ENCODE peak calls at places on chromosomes 5 and 9, in five cellular contexts. One of them, this sample, is unnamed.

GRCh38 chr9:86703346-86703745 is 244.0 kb downstream of the GAS1 start:
- DNase-seq in CD8-positive, alpha-beta memory T cell: no peak
- DNase-seq in NCI-H2081: no peak
- DNase-seq in AG08395: no peak
- DNase-seq in aorta: no peak
- DNase-seq in this sample: no peak

GRCh38 chr5:71533142-71533541 is 54.0 kb upstream of the MCCC2 start:
- DNase-seq in CD8-positive, alpha-beta memory T cell: no peak
- DNase-seq in NCI-H2081: no peak
- DNase-seq in AG08395: no peak
- DNase-seq in aorta: no peak
- DNase-seq in this sample: no peak

GRCh38 chr5:75337366-75338021 is 474 bp downstream of the HMGCR start:
- DNase-seq in CD8-positive, alpha-beta memory T cell: peak
- DNase-seq in NCI-H2081: peak
- DNase-seq in AG08395: peak
- DNase-seq in aorta: peak
- DNase-seq in this sample: no peak

GRCh38 chr5:132365213-132365612 is 4.3 kb upstream of the SLC22A5 start:
- DNase-seq in CD8-positive, alpha-beta memory T cell: no peak
- DNase-seq in NCI-H2081: no peak
- DNase-seq in AG08395: no peak
- DNase-seq in aorta: no peak
- DNase-seq in this sample: no peak

GRCh38 chr9:20559236-20559896 is 62.9 kb downstream of the MLLT3 start:
- DNase-seq in CD8-positive, alpha-beta memory T cell: no peak
- DNase-seq in NCI-H2081: no peak
- DNase-seq in AG08395: no peak
- DNase-seq in aorta: no peak
- DNase-seq in this sample: no peak

GRCh38 chr9:93223241-93224180 is 39.6 kb downstream of the WNK2 start:
- DNase-seq in CD8-positive, alpha-beta memory T cell: no peak
- DNase-seq in NCI-H2081: peak
- DNase-seq in AG08395: peak
- DNase-seq in aorta: no peak
- DNase-seq in this sample: no peak

GRCh38 chr5:107809201-107810034 is 138.7 kb upstream of the EFNA5 start:
- DNase-seq in CD8-positive, alpha-beta memory T cell: no peak
- DNase-seq in NCI-H2081: no peak
- DNase-seq in AG08395: no peak
- DNase-seq in aorta: no peak
- DNase-seq in this sample: no peak

GRCh38 chr5:35979694-35980093 is 11.5 kb downstream of the UGT3A1 start:
- DNase-seq in CD8-positive, alpha-beta memory T cell: no peak
- DNase-seq in NCI-H2081: no peak
- DNase-seq in AG08395: no peak
- DNase-seq in aorta: no peak
- DNase-seq in this sample: no peak

GRCh38 chr9:75063556-75064305 is 24.2 kb downstream of the NMRK1 start:
- DNase-seq in CD8-positive, alpha-beta memory T cell: no peak
- DNase-seq in NCI-H2081: no peak
- DNase-seq in AG08395: peak
- DNase-seq in aorta: no peak
- DNase-seq in this sample: no peak

GRCh38 chr5:138459311-138459710 is 6.0 kb upstream of the EGR1 start:
- DNase-seq in CD8-positive, alpha-beta memory T cell: peak
- DNase-seq in NCI-H2081: no peak
- DNase-seq in AG08395: no peak
- DNase-seq in aorta: peak
- DNase-seq in this sample: peak

GRCh38 chr5:126597156-126597555 is 2.1 kb upstream of the ALDH7A1 start:
- DNase-seq in CD8-positive, alpha-beta memory T cell: no peak
- DNase-seq in NCI-H2081: no peak
- DNase-seq in AG08395: peak
- DNase-seq in aorta: no peak
- DNase-seq in this sample: no peak

GRCh38 chr5:20972419-20972925 is 984.5 kb upstream of the CDH18 start:
- DNase-seq in CD8-positive, alpha-beta memory T cell: no peak
- DNase-seq in NCI-H2081: peak
- DNase-seq in AG08395: no peak
- DNase-seq in aorta: no peak
- DNase-seq in this sample: no peak

GRCh38 chr9:14383296-14383695 is 69.4 kb upstream of the NFIB start:
- DNase-seq in CD8-positive, alpha-beta memory T cell: no peak
- DNase-seq in NCI-H2081: peak
- DNase-seq in AG08395: peak
- DNase-seq in aorta: no peak
- DNase-seq in this sample: no peak

GRCh38 chr9:2916382-2916985 is 72.6 kb upstream of the PUM3 start:
- DNase-seq in CD8-positive, alpha-beta memory T cell: no peak
- DNase-seq in NCI-H2081: no peak
- DNase-seq in AG08395: no peak
- DNase-seq in aorta: no peak
- DNase-seq in this sample: no peak

GRCh38 chr5:959581-960531 is 48.7 kb upstream of the NKD2 start:
- DNase-seq in CD8-positive, alpha-beta memory T cell: no peak
- DNase-seq in NCI-H2081: no peak
- DNase-seq in AG08395: no peak
- DNase-seq in aorta: peak
- DNase-seq in this sample: no peak

GRCh38 chr5:23302438-23302837 is 205.0 kb upstream of the PRDM9 start:
- DNase-seq in CD8-positive, alpha-beta memory T cell: no peak
- DNase-seq in NCI-H2081: no peak
- DNase-seq in AG08395: no peak
- DNase-seq in aorta: no peak
- DNase-seq in this sample: no peak

GRCh38 chr9:97981828-97982164 is 1.3 kb upstream of the ANP32B start:
- DNase-seq in CD8-positive, alpha-beta memory T cell: no peak
- DNase-seq in NCI-H2081: no peak
- DNase-seq in AG08395: no peak
- DNase-seq in aorta: no peak
- DNase-seq in this sample: no peak

GRCh38 chr5:125874717-125875116 is 548.5 kb upstream of the GRAMD2B start:
- DNase-seq in CD8-positive, alpha-beta memory T cell: no peak
- DNase-seq in NCI-H2081: no peak
- DNase-seq in AG08395: no peak
- DNase-seq in aorta: no peak
- DNase-seq in this sample: no peak

GRCh38 chr5:181160144-181160754 is 12.9 kb downstream of the OR2V2 start:
- DNase-seq in CD8-positive, alpha-beta memory T cell: peak
- DNase-seq in NCI-H2081: peak
- DNase-seq in AG08395: peak
- DNase-seq in aorta: no peak
- DNase-seq in this sample: peak